ENCODE peak calls at places on chromosomes 4 and X, in four cellular contexts. P is HEK293T, R is K562, S is HepG2. B is an unnamed sample.

GRCh38 chrX:14922437-14922836 is 49.2 kb downstream of the MOSPD2 start:
- DNase-seq in S (no peak), P (no peak), R (no peak), B (no peak)

GRCh38 chr4:106717094-106717493 is 319.0 kb downstream of the DKK2 start:
- DNase-seq in P (no peak), S (no peak), R (no peak), B (no peak)

GRCh38 chr4:122588453-122589238 is 32.2 kb downstream of the IL21 start:
- DNase-seq in S (no peak), P (no peak), R (no peak), B (no peak)

GRCh38 chr4:52144303-52144849 is 93.3 kb downstream of the SPATA18 start:
- DNase-seq in P (no peak), S (peak; percentile 16), R (no peak), B (no peak)

GRCh38 chr4:88841635-88842034 is 144.0 kb upstream of the NAP1L5 start:
- DNase-seq in P (no peak), S (no peak), R (no peak), B (no peak)

GRCh38 chr4:123826896-123827295 is 430.3 kb downstream of the SPRY1 start:
- DNase-seq in P (no peak), R (no peak), S (no peak), B (no peak)

GRCh38 chr4:7554885-7555284 is 120.2 kb upstream of the PSAPL1 start:
- DNase-seq in P (no peak), R (no peak), S (peak; percentile 23), B (no peak)

GRCh38 chr4:80265571-80266266 is 745 bp upstream of the FGF5 start:
- DNase-seq in P (peak; percentile 42), R (peak; percentile 49), S (no peak), B (no peak)

GRCh38 chr4:14184265-14184664 is 556.7 kb upstream of the BOD1L1 start:
- DNase-seq in P (no peak), S (no peak), R (no peak), B (no peak)

GRCh38 chr4:96833831-96834230 is 993.9 kb downstream of the PDHA2 start:
- DNase-seq in P (no peak), S (no peak), R (no peak), B (no peak)

GRCh38 chr4:165207016-165207430 is 338 bp upstream of the KLHL2 start:
- DNase-seq in S (no peak), P (no peak), R (peak; percentile 19), B (no peak)

GRCh38 chr4:170464614-170465197 is 374.9 kb upstream of the AADAT start:
- DNase-seq in R (no peak), P (no peak), S (no peak), B (no peak)

GRCh38 chr4:1383728-1384591 is 22.3 kb downstream of the NKX1-1 start:
- DNase-seq in P (no peak), S (no peak), R (no peak), B (no peak)

GRCh38 chrX:16743604-16744325 is 24.4 kb downstream of the SYAP1 start:
- DNase-seq in S (no peak), P (no peak), R (no peak), B (no peak)

GRCh38 chrX:16033336-16033735 is 90.0 kb upstream of the GRPR start:
- DNase-seq in R (no peak), S (no peak), P (no peak), B (no peak)

GRCh38 chr4:121938282-121939092 is 13.4 kb downstream of the TRPC3 start:
- DNase-seq in P (no peak), S (peak; percentile 12), R (no peak), B (no peak)

GRCh38 chr4:478373-478772 is 20.6 kb downstream of the ZNF721 start:
- DNase-seq in R (no peak), S (no peak), P (no peak), B (no peak)

GRCh38 chr4:99705891-99706290 is 48.3 kb upstream of the C4orf54 start:
- DNase-seq in R (no peak), S (no peak), P (no peak), B (no peak)

GRCh38 chr4:101950258-101950979 is 159.9 kb downstream of the BANK1 start:
- DNase-seq in S (no peak), P (no peak), R (no peak), B (no peak)

GRCh38 chr4:161554372-161554990 is 609.3 kb downstream of the FSTL5 start:
- DNase-seq in R (no peak), S (no peak), P (no peak), B (no peak)

GRCh38 chrX:19642517-19643109 is 127.3 kb upstream of the MAP3K15 start:
- DNase-seq in P (no peak), S (no peak), R (no peak), B (no peak)

GRCh38 chr4:75180790-75181776 is 248.2 kb downstream of the PARM1 start:
- DNase-seq in P (no peak), R (peak; percentile 30), S (no peak), B (peak; percentile 48)

GRCh38 chrX:12563121-12563520 is 228.1 kb upstream of the PRPS2 start:
- DNase-seq in R (no peak), P (no peak), S (no peak), B (no peak)

GRCh38 chr4:13331827-13332226 is 152.3 kb downstream of the RAB28 start:
- DNase-seq in S (no peak), P (no peak), R (no peak), B (no peak)

GRCh38 chrX:25646156-25646555 is 492.0 kb upstream of the MAGEB18 start:
- DNase-seq in R (no peak), S (no peak), P (no peak), B (no peak)

GRCh38 chr4:173528378-173529321 is 1.4 kb downstream of the HAND2 start:
- DNase-seq in R (no peak), S (no peak), P (no peak), B (no peak)

GRCh38 chrX:118528089-118528753 is 32.6 kb downstream of the DOCK11 start:
- DNase-seq in R (no peak), S (no peak), P (no peak), B (peak; percentile 47)

GRCh38 chrX:31271615-31272471 is 200.0 kb upstream of the FTHL17 start:
- DNase-seq in P (no peak), S (no peak), R (no peak), B (no peak)

GRCh38 chrX:43644124-43644701 is 11.9 kb upstream of the MAOA start:
- DNase-seq in S (no peak), R (no peak), P (no peak), B (no peak)

GRCh38 chr4:107044170-107044569 is 8.1 kb upstream of the DKK2 start:
- DNase-seq in P (no peak), S (no peak), R (no peak), B (no peak)

GRCh38 chr4:147813107-147813773 is 81.4 kb downstream of the ARHGAP10 start:
- DNase-seq in P (no peak), S (no peak), R (no peak), B (no peak)

GRCh38 chr4:169649545-169650226 is 29.3 kb downstream of the CLCN3 start:
- DNase-seq in S (no peak), R (peak; percentile 19), P (no peak), B (no peak)

DNA sequence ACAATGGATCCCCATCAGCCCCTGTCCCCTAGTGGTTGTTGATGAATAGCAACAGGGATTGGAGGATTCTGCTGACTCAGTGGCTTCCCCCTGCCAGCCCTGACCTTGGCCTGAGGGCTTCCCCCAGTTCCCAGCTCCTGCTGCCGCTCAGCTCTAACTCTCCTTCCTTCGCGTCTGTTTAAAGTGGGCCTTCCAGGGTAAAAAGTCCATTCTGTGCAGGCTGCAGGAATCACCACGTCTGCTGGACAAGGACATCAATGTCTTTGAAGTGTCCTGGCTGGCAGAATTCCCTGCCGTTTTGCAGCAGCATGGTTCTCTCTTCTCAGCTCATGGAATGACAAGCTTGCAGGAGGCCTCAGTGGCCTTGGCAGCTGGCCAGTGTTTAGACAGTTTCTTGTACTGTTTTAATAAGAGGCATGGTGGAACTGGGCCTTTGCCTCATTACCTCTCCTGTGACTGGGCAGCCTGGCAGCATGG is 152.5 kb upstream of the STX18 start:
- DNase-seq in R (peak; percentile 54), S (peak; percentile 92), P (peak; percentile 59), B (no peak)
- TF ChIP-seq TARDBP in R (no peak), S (peak; percentile 56), P (no peak), B (no peak)

DNA sequence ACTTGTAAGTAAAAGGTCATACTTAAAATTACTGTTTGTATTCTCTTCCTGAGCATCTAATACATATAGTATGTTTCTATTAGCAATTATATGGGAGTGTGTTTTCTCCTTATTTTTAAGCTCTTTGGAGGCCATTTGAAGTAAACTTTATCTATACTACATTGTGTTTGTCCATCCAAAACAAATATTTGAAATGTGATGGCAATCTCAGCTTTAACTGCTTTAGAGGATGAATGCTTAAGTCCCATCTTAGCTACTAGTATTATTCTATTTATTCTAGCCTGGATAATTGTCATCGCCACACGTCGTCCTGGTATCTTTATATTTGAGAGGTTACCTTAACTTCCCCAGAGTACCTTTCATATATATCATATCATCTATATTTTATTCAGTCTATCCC is 335.8 kb downstream of the NAF1 start:
- DNase-seq in S (no peak), R (no peak), P (no peak), B (no peak)
- TF ChIP-seq TARDBP in S (no peak), R (no peak), P (no peak), B (no peak)

GRCh38 chrX:130174051-130174704 is 2.4 kb downstream of the RAB33A start:
- DNase-seq in P (no peak), S (no peak), R (peak; percentile 24), B (no peak)

GRCh38 chrX:130174937-130175336 is 3.2 kb downstream of the RAB33A start:
- DNase-seq in R (no peak), S (no peak), P (no peak), B (no peak)

GRCh38 chrX:130172127-130172834 is 519 bp downstream of the RAB33A start:
- DNase-seq in R (no peak), S (no peak), P (no peak), B (no peak)

GRCh38 chrX:130171446-130172126 is at the start of gene RAB33A:
- DNase-seq in S (no peak), R (no peak), P (no peak), B (no peak)

DNA sequence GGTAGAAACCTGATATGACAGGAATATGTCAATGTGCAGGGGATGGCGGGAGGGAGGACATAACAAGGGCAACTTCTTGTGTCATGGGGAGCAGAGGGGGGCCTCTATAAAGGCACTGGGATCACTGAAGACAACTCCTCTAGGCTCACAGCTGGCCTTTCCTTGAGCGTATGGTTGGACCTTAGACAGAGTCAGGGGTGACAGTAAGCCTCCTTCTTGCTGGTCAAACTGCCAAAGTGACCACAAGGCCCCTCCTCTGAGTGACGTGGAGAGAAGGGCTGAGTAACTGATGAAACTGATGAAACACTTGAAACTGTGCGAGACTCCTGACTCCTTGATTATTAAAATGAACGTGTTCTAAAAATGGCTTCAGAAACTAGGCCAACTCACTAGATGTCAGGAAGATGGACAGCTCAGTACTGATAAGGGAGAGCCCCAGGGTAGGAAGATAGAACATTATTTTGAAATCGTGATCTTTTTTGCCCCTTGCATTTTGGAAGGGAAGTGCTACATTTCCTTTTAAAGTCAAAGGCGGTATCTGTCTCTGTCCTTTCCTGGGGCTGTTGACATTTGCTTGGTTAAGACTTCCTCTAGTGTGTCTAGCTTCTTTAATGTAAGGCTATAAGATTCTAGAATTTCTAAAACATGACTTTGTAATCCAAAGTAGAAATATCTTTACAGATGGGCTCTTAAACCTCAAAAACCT is 1.6 kb downstream of the RAB33A start:
- DNase-seq in S (no peak), R (peak; percentile 86), P (no peak), B (peak; percentile 56)
- TF ChIP-seq TARDBP in S (no peak), R (no peak), P (no peak), B (no peak)

DNA sequence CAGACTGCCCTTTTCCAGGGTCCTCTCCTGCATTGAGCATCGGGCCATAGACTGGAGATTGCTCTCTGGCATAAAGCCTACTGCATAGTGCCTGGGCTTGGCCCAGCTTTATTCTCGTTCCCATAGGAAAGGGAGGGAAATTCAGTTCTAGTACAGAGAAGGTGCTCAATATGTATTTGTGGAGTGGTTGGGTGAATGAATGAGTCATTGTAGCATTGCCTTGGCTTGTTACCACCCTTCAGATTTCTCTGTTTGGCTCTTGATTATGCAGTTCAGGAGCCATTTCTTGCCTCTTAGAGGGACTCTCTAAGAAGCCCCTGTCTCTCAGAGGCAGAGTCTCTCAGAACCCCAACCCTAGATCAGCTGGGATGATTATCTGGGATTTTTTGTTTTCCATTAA is 2.6 kb downstream of the TMEM35A start:
- DNase-seq in S (no peak), R (no peak), P (no peak), B (no peak)
- TF ChIP-seq TARDBP in S (no peak), R (no peak), P (no peak), B (no peak)

B was measured in GM12878.